ENCODE peak calls at places on chromosome 1, in four cellular contexts. T, D, K and Z are unnamed samples.

GRCh38 chr1:3717715-3718601 is 34.3 kb upstream of the CCDC27 start:
- DNase-seq in T (no peak), K (no peak), D (no peak), Z (no peak)

GRCh38 chr1:205669341-205670142 is 10.8 kb downstream of the SLC45A3 start:
- DNase-seq in D (no peak), T (no peak), K (no peak), Z (no peak)

GRCh38 chr1:165857046-165857801 is 29.8 kb downstream of the UCK2 start:
- DNase-seq in K (no peak), T (no peak), D (peak), Z (no peak)

GRCh38 chr1:211335507-211336157 is 9.0 kb downstream of the TRAF5 start:
- DNase-seq in K (no peak), T (no peak), D (no peak), Z (no peak)

GRCh38 chr1:229023651-229024295 is 247.1 kb upstream of the RAB4A start:
- DNase-seq in K (no peak), T (no peak), D (no peak), Z (no peak)

GRCh38 chr1:243645281-243645680 is 204.8 kb downstream of the AKT3 start:
- DNase-seq in T (no peak), D (no peak), K (no peak), Z (no peak)

GRCh38 chr1:148318123-148318899 is 164.8 kb downstream of the PPIAL4G start:
- DNase-seq in T (no peak), D (no peak), K (no peak), Z (no peak)

GRCh38 chr1:110687244-110687643 is 12.5 kb upstream of the KCNA3 start:
- DNase-seq in K (peak), D (peak), T (peak), Z (no peak)

GRCh38 chr1:157968503-157968902 is 24.9 kb upstream of the KIRREL1 start:
- DNase-seq in T (peak), D (peak), K (no peak), Z (peak)

GRCh38 chr1:165288301-165289120 is 68.0 kb downstream of the LMX1A start:
- DNase-seq in T (no peak), D (no peak), K (no peak), Z (no peak)

GRCh38 chr1:239394107-239394506 is 7.7 kb downstream of the CHRM3 start:
- DNase-seq in K (no peak), T (no peak), D (no peak), Z (no peak)

GRCh38 chr1:90708236-90708786 is 8.8 kb downstream of the BARHL2 start:
- DNase-seq in K (no peak), T (no peak), D (no peak), Z (no peak)

GRCh38 chr1:63367218-63368103 is at the start of gene ALG6:
- DNase-seq in D (peak), K (peak), T (peak), Z (peak)

GRCh38 chr1:63368131-63368530 is 704 bp downstream of the ALG6 start:
- DNase-seq in D (no peak), T (peak), K (no peak), Z (no peak)

GRCh38 chr1:63363014-63363413 is 4.4 kb upstream of the ALG6 start:
- DNase-seq in D (no peak), K (no peak), T (no peak), Z (no peak)

GRCh38 chr1:63362578-63362977 is 4.8 kb upstream of the ALG6 start:
- DNase-seq in T (peak), D (no peak), K (no peak), Z (no peak)

DNA sequence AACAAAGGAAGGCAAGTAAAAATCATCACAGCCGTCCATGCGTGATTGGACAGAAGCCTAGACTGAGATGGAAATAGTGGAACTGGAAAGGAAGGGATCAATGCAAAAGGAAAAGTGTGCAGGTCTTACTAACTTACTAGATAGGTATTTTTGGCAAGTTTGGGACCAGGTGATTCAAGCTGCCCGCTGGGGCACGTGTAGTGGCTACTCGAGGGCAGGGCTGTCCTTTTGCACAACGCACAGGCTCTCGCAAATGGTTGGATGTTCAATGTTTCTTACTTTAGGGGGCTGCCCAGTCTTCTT is 561 bp upstream of the ALG6 start:
- DNase-seq in T (no peak), D (no peak), K (no peak), Z (no peak)
- TF ChIP-seq CTCF in T (no peak), D (no peak), K (no peak), Z (no peak)

DNA sequence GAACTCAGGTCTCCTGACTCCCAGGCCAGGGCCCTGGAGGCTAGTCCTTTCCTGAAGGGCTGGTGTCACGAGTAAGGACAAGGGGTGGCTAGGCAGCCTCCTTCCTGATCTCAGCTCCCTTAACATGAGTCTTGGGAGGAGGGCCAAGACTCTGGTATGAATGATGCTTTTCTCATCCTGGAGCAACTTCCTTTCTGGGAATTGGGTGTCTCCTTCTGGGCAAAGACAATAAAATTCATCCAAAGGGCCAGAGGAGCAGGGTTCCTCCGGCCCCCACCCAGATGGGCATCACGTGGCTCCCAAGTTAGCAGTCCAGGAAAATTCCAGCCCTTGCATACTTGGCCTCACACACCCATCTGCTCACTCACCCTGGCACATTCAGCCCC is at the start of gene FAM167B:
- DNase-seq in D (peak), T (peak), K (peak), Z (peak)
- H3K4me3 ChIP-seq in D (no peak), T (no peak), K (no peak), Z (no peak)

DNA sequence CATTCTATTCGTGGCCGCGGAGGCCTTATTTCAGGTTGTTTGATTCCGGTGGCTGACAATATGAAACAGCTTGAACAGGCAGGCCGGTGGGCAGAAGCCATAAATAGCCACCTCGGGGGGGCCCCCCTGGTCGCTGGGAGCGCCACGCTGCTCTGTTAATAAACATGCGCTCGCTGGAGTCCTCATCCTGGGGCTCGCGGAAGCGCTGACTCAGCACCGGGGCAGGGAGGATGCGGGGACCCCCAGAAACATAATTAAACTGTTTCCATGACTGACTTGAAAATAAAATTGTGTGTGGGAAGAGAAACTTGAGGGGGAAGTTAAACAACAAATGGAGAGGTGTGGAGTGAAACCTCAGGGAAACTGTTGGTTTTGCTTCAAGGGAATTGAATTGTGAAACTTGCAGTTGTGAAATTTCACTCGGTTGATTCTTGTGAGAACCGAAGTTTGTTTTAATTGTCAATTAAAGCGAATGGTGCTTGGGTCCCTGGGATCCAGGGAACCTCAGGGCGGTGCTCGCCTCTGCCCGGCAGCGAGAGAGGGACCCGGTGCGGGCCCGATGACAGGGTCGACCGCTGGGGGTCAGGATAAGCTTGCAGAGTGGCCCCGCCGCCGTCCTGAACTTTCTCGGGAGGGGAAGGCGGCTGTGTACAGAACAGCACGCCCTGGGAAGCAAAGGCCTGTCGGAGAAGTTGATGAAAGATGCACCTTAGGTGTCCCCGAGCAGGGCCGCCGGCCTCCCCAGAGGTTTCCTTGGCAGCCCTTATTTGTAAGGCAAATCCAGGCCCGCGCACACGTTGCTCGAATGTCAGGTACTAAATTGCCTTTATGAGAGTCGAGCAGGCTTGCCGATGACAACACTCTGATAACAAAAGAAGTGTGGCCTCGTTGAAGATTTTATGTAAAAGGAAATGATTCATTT is 176.9 kb upstream of the LMO4 start:
- DNase-seq in T (peak), K (peak), D (no peak), Z (no peak)
- TF ChIP-seq CTCF in T (peak), K (peak), D (no peak), Z (no peak)

GRCh38 chr1:37476460-37477197 is 2.2 kb downstream of the ZC3H12A start:
- DNase-seq in T (peak), K (peak), D (peak), Z (no peak)

GRCh38 chr1:37474697-37475379 is 458 bp downstream of the ZC3H12A start:
- DNase-seq in D (no peak), K (no peak), T (no peak), Z (no peak)

GRCh38 chr1:37477198-37477931 is 3.0 kb downstream of the ZC3H12A start:
- DNase-seq in K (no peak), D (no peak), T (no peak), Z (no peak)

GRCh38 chr1:37475380-37476086 is 1.2 kb downstream of the ZC3H12A start:
- DNase-seq in K (no peak), T (no peak), D (no peak), Z (no peak)

GRCh38 chr1:37476087-37476452 is 1.7 kb downstream of the ZC3H12A start:
- DNase-seq in K (no peak), D (no peak), T (no peak), Z (no peak)
- H3K4me3 ChIP-seq in K (peak), D (peak), T (peak), Z (peak)

GRCh38 chr1:161044908-161045748 is 649 bp downstream of the USF1 start:
- DNase-seq in D (peak), T (peak), K (no peak), Z (peak)

GRCh38 chr1:161046574-161047167 is 894 bp upstream of the USF1 start:
- DNase-seq in K (no peak), T (no peak), D (no peak), Z (no peak)

GRCh38 chr1:161044535-161044907 is 1.3 kb downstream of the USF1 start:
- DNase-seq in T (peak), D (no peak), K (no peak), Z (no peak)

GRCh38 chr1:161047436-161048420 is 2.0 kb upstream of the USF1 start:
- DNase-seq in D (no peak), T (no peak), K (no peak), Z (no peak)

GRCh38 chr1:161045749-161046573 is at the start of gene USF1:
- DNase-seq in K (peak), T (peak), D (peak), Z (peak)
- TF ChIP-seq CTCF in K (no peak), T (no peak), D (no peak), Z (no peak)

GRCh38 chr1:46393510-46393909 is 607 bp upstream of the FAAH start:
- DNase-seq in D (no peak), K (no peak), T (no peak), Z (no peak)
- H3K4me3 ChIP-seq in D (no peak), K (no peak), T (no peak), Z (no peak)